ENCODE peak calls at places on chromosomes 12 and 14, in ten cellular contexts. H, X, V, M, O, P, C, Z, I and Q are unnamed samples.

GRCh38 chr12:6250343-6250742 is 50.1 kb downstream of the CD9 start:
- DNase-seq in I (no peak), X (peak), M (no peak), P (no peak), O (no peak), H (no peak), C (no peak), V (no peak), Z (peak), Q (no peak)

GRCh38 chr14:69574954-69575295 is 254 bp upstream of the CCDC177 start:
- DNase-seq in Z (no peak), X (no peak), C (no peak), I (no peak), H (no peak), M (no peak), O (no peak), P (no peak), V (no peak), Q (no peak)

GRCh38 chr14:89613260-89614008 is 196.4 kb upstream of the FOXN3 start:
- DNase-seq in I (no peak), V (no peak), X (no peak), C (no peak), M (no peak), H (no peak), O (no peak), Z (no peak), P (no peak), Q (no peak)

GRCh38 chr14:20606190-20606901 is 15.2 kb upstream of the RNASE12 start:
- DNase-seq in O (no peak), Z (no peak), H (no peak), X (no peak), C (no peak), V (peak), I (peak), M (no peak), P (peak), Q (peak)

GRCh38 chr12:8698830-8699330 is 1.1 kb downstream of the RIMKLB start:
- DNase-seq in I (peak), C (no peak), V (no peak), M (no peak), H (no peak), X (no peak), Z (no peak), P (no peak), O (no peak), Q (no peak)

GRCh38 chr12:71671816-71672215 is 7.7 kb downstream of the THAP2 start:
- DNase-seq in V (no peak), I (no peak), H (no peak), O (no peak), C (no peak), M (no peak), P (peak), Z (no peak), X (no peak), Q (no peak)

GRCh38 chr14:79411403-79412174 is 799.7 kb downstream of the DIO2 start:
- DNase-seq in I (no peak), M (no peak), V (peak), O (no peak), P (peak), H (no peak), X (no peak), Z (no peak), C (no peak), Q (no peak)

GRCh38 chr12:51887476-51888315 is at the start of gene ANKRD33:
- DNase-seq in I (no peak), Z (no peak), P (peak), X (no peak), M (no peak), V (no peak), C (no peak), H (peak), O (no peak), Q (no peak)

GRCh38 chr14:86057018-86057667 is 527.2 kb downstream of the FLRT2 start:
- DNase-seq in C (peak), I (no peak), Z (peak), V (peak), P (peak), H (no peak), X (no peak), M (no peak), O (no peak), Q (peak)

GRCh38 chr14:22460461-22461195 is 128.4 kb downstream of the DAD1 start:
- DNase-seq in M (no peak), H (no peak), P (no peak), I (no peak), Z (no peak), X (no peak), C (no peak), O (no peak), V (no peak), Q (no peak)

GRCh38 chr14:34258318-34258717 is 203.7 kb downstream of the SPTSSA start:
- DNase-seq in Z (no peak), H (peak), V (no peak), M (no peak), C (no peak), P (no peak), I (no peak), X (no peak), O (no peak), Q (no peak)